ENCODE peak calls at places on chromosomes 11 and 22, in seven cellular contexts. X is tibial nerve, M is GM12865, F is left ventricle myocardium inferior, I is right lobe of liver, N is cardiac muscle cell, K is GM23338. C is an unnamed sample.

GRCh38 chr11:128302425-128303186 is 284.8 kb downstream of the ETS1 start:
- DNase-seq in K (no peak), X (no peak), M (peak; percentile 88), F (no peak), I (no peak), N (no peak), C (no peak)

GRCh38 chr11:57072640-57073039 is 83.9 kb downstream of the OR5AK2 start:
- DNase-seq in M (no peak), X (peak; percentile 6), F (no peak), I (no peak), N (peak; percentile 96), K (no peak), C (no peak)

GRCh38 chr11:69238562-69239319 is 55.2 kb upstream of the MYEOV start:
- DNase-seq in M (peak; percentile 18), N (no peak), I (no peak), X (no peak), F (no peak), K (no peak), C (no peak)

GRCh38 chr11:96384156-96384555 is 5.6 kb downstream of the CCDC82 start:
- DNase-seq in M (no peak), K (no peak), F (no peak), I (no peak), N (no peak), X (no peak), C (no peak)

GRCh38 chr11:116563028-116563712 is 209.6 kb downstream of the BUD13 start:
- DNase-seq in K (no peak), N (no peak), I (no peak), X (no peak), F (no peak), M (no peak), C (no peak)

GRCh38 chr11:118301600-118302195 is 2.8 kb upstream of the CD3E start:
- DNase-seq in F (no peak), K (no peak), I (no peak), N (no peak), M (no peak), X (no peak), C (no peak)

GRCh38 chr11:69461272-69461962 is 20.0 kb upstream of the LINC01488 start:
- DNase-seq in F (peak; percentile 1), K (no peak), X (no peak), N (no peak), M (no peak), I (no peak), C (no peak)

GRCh38 chr22:38419864-38420172 is 35.2 kb downstream of the KCNJ4 start:
- DNase-seq in I (no peak), K (no peak), N (no peak), M (no peak), F (no peak), X (no peak), C (no peak)

GRCh38 chr11:83195649-83196048 is 2.1 kb downstream of the ANKRD42 start:
- DNase-seq in I (no peak), M (no peak), K (no peak), N (no peak), X (no peak), F (no peak), C (no peak)

GRCh38 chr22:41023299-41023623 is 69.1 kb upstream of the EP300 start:
- DNase-seq in K (no peak), F (no peak), M (no peak), I (no peak), X (no peak), N (no peak), C (no peak)

GRCh38 chr22:48953103-48953720 is 874.5 kb downstream of the BRD1 start:
- DNase-seq in F (no peak), M (no peak), K (no peak), I (peak; percentile 12), N (no peak), X (no peak), C (no peak)

GRCh38 chr22:31144223-31144622 is 3.9 kb upstream of the PLA2G3 start:
- DNase-seq in I (no peak), N (peak; percentile 20), M (no peak), K (no peak), X (no peak), F (no peak), C (no peak)

GRCh38 chr11:14860511-14860910 is 31.5 kb downstream of the CYP2R1 start:
- DNase-seq in X (no peak), I (no peak), M (no peak), K (no peak), F (no peak), N (no peak), C (no peak)

GRCh38 chr11:72684236-72684912 is 10.2 kb upstream of the PDE2A start:
- DNase-seq in K (peak; percentile 73), F (peak; percentile 78), N (peak; percentile 50), M (peak; percentile 71), I (no peak), X (peak; percentile 52), C (peak; percentile 86)

GRCh38 chr11:67310246-67311050 is 7.1 kb downstream of the SSH3 start:
- DNase-seq in K (no peak), I (no peak), X (no peak), M (no peak), F (no peak), N (no peak), C (no peak)

GRCh38 chr11:111379500-111380136 is 543 bp upstream of the POU2AF1 start:
- DNase-seq in K (no peak), M (peak; percentile 75), F (no peak), N (no peak), X (no peak), I (no peak), C (no peak)

GRCh38 chr22:22593964-22594656 is 35.0 kb upstream of the PRAME start:
- DNase-seq in I (peak; percentile 53), K (peak; percentile 78), M (peak; percentile 75), N (peak; percentile 68), F (no peak), X (peak; percentile 53), C (no peak)
- TF ChIP-seq CTCF in I (peak; percentile 73), K (peak; percentile 79), M (peak; percentile 63), N (peak; percentile 78), F (peak; percentile 60), X (peak; percentile 45), C (peak; percentile 39)

GRCh38 chr11:122882809-122883681 is 486 bp downstream of the JHY start:
- DNase-seq in F (peak; percentile 55), N (no peak), I (peak; percentile 48), K (peak; percentile 77), M (peak; percentile 76), X (peak; percentile 32), C (peak; percentile 64)
- H3K4me3 ChIP-seq in F (peak overlapping the region; percentile 68), N (peak overlapping the region; percentile 50), I (peak overlapping the region; percentile 45), K (peak overlapping the region; percentile 64), M (peak overlapping the region; percentile 59), X (peak overlapping the region; percentile 78), C (peak overlapping the region; percentile 68)

DNA sequence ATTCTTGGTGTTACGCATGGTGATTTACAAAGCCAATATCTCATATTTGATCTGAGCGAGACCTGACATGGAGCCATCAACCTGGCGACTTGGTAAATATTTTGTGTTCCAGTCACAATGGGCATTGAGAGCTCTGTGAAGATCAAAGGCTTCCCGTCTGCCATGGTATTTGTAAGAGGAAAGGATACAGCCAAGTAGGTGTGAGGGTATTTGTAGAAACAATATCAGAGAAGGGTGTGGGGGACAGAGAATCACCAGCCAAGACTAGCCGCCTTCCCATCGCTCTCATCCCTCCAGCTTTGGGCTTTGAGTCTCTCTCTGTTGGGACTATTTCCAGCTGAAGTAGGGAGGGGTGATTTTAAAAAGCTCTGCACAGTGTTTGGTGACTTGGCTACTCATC is 173.4 kb upstream of the BDNF start:
- DNase-seq in X (no peak), N (no peak), K (no peak), F (no peak), I (no peak), M (no peak), C (no peak)
- TF ChIP-seq CTCF in X (no peak), N (no peak), K (no peak), F (no peak), I (no peak), M (no peak), C (no peak)

GRCh38 chr11:134068829-134069425 is at the start of gene JAM3:
- DNase-seq in M (peak; percentile 92), F (peak; percentile 95), I (peak; percentile 83), N (peak; percentile 97), K (peak; percentile 96), X (peak; percentile 91), C (peak; percentile 95)
- H3K4me3 ChIP-seq in M (peak within 1 kb of the TSS; percentile 38), F (peak within 1 kb of the TSS; percentile 81), I (peak within 1 kb of the TSS; percentile 45), N (peak within 1 kb of the TSS; percentile 90), K (peak within 1 kb of the TSS; percentile 87), X (peak within 1 kb of the TSS; percentile 67), C (peak within 1 kb of the TSS; percentile 90)

GRCh38 chr11:125428486-125429173 is 67.4 kb downstream of the FEZ1 start:
- DNase-seq in X (no peak), M (no peak), F (no peak), I (no peak), N (no peak), K (peak; percentile 50), C (no peak)

GRCh38 chr11:125425601-125426000 is 70.5 kb downstream of the FEZ1 start:
- DNase-seq in F (peak; percentile 76), K (no peak), N (no peak), I (no peak), M (no peak), X (peak; percentile 53), C (peak; percentile 93)

GRCh38 chr11:125418396-125418795 is 77.7 kb downstream of the FEZ1 start:
- DNase-seq in F (peak; percentile 27), M (no peak), I (no peak), N (no peak), K (peak; percentile 42), X (no peak), C (no peak)

GRCh38 chr11:125426818-125427528 is 69.1 kb downstream of the FEZ1 start:
- DNase-seq in N (no peak), M (no peak), F (no peak), K (no peak), X (no peak), I (no peak), C (no peak)

DNA sequence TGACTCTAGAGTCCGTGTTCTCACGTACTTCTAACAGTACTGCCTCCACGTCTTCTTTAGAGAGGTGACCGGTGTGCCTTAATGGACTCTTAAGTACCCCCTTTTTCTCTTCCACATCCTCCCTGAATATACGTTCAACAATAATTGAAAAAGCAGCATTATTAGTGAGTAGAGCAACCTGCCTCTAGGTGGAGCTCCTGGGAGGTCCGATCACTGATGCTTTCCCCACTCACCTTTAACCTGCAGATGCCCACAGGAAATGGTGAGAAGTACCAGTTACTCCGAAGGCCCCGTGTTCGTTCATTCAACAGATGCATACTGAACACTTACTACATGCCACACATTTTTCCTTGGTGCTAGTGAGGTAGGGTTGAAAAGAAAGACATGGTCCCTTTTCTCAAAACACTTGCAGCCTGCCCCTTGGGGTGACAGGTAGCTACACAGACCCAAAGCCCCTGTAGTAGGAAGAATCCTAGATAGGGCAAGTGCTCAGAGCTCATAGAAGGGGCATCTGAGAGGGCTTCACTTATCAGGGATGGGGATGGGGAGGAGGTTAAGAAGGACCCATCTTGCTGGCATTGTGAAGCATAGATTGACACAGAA is 72.7 kb downstream of the FEZ1 start:
- DNase-seq in M (peak; percentile 36), N (no peak), F (no peak), X (no peak), I (no peak), K (peak; percentile 57), C (no peak)
- TF ChIP-seq CTCF in M (peak; percentile 56), N (peak; percentile 40), F (peak; percentile 41), X (peak; percentile 11), I (peak; percentile 49), K (peak; percentile 77), C (peak; percentile 21)